ENCODE peak calls at places on chromosomes 6 and 20, in ten cellular contexts. E is EL; F is activated CD4-positive, alpha-beta T cell treated with anti-CD3 and anti-CD28 coated beads, Interleukin-2, amount 10 ng/mL, durations not matched to agents 7 days and 5 days; I is stimulated activated CD8-positive, alpha-beta memory T cell treated with anti-CD3 and anti-CD28 coated beads, Interleukin-15, amount 100 ng/mL, for 24 hours; R is ELR; G is heart left ventricle; C is choroid plexus epithelial cell; M is GM20000; K is T-helper 2 cell; W is Daoy. O is an unnamed sample.

GRCh38 chr6:75893058-75893775 is 144.2 kb downstream of the MYO6 start:
- DNase-seq in W (peak), F (peak), K (no peak), C (peak), R (peak), I (no peak), E (peak), G (no peak), M (peak), O (peak)

GRCh38 chr6:118875672-118876071 is 18.3 kb upstream of the ASF1A start:
- DNase-seq in K (no peak), W (no peak), C (no peak), E (no peak), F (no peak), R (no peak), G (no peak), M (no peak), I (no peak), O (no peak)

GRCh38 chr6:108002365-108003221 is 44.6 kb upstream of the SEC63 start:
- DNase-seq in K (no peak), E (peak), W (peak), F (no peak), R (peak), C (peak), G (no peak), M (no peak), I (no peak), O (no peak)

GRCh38 chr6:7050911-7051779 is 56.6 kb upstream of the RREB1 start:
- DNase-seq in W (peak), R (peak), K (no peak), F (peak), E (peak), I (no peak), M (peak), G (peak), C (peak), O (peak)

GRCh38 chr6:3778701-3779573 is 27.4 kb upstream of the PXDC1 start:
- DNase-seq in M (no peak), W (no peak), E (no peak), K (no peak), C (no peak), I (no peak), G (no peak), F (no peak), R (no peak), O (no peak)

GRCh38 chr6:165742047-165742446 is 79.0 kb upstream of the PDE10A start:
- DNase-seq in F (no peak), M (no peak), R (no peak), I (no peak), E (no peak), G (no peak), W (no peak), C (no peak), K (no peak), O (no peak)

GRCh38 chr6:7468382-7469081 is 72.9 kb upstream of the DSP start:
- DNase-seq in R (peak), C (peak), F (no peak), I (no peak), G (peak), M (no peak), E (peak), W (peak), K (no peak), O (peak)

GRCh38 chr6:17851720-17852161 is 135.7 kb downstream of the KIF13A start:
- DNase-seq in M (no peak), W (no peak), E (peak), R (no peak), C (peak), F (no peak), I (no peak), G (no peak), K (no peak), O (no peak)

GRCh38 chr6:64330694-64331309 is 695.2 kb downstream of the PHF3 start:
- DNase-seq in W (no peak), M (peak), E (no peak), R (peak), I (no peak), K (no peak), F (peak), G (peak), C (peak), O (peak)

GRCh38 chr20:58482416-58482815 is 32.8 kb downstream of the APCDD1L start:
- DNase-seq in G (no peak), R (peak), E (no peak), W (peak), K (no peak), I (no peak), F (no peak), M (no peak), C (peak), O (peak)

GRCh38 chr6:33298773-33299236 is at the start of gene RGL2:
- DNase-seq in E (peak), M (peak), W (peak), K (no peak), I (no peak), R (peak), F (peak), C (peak), G (peak), O (no peak)